ENCODE peak calls at places on chromosome 20, in five cellular contexts. R is choroid plexus epithelial cell, C is neural progenitor cell, T is testis, V is HepG2. Y is an unnamed sample.

GRCh38 chr20:36284751-36285150 is 21.4 kb upstream of the DLGAP4 start:
- DNase-seq in R (no peak), C (no peak), T (no peak), V (no peak), Y (no peak)

GRCh38 chr20:57159193-57159851 is 107.1 kb downstream of the BMP7 start:
- DNase-seq in R (no peak), C (no peak), T (no peak), V (no peak), Y (no peak)

GRCh38 chr20:34401741-34402455 is 38.8 kb downstream of the ITCH start:
- DNase-seq in R (peak), C (no peak), T (no peak), V (peak), Y (no peak)

GRCh38 chr20:35823937-35824336 is 52.1 kb downstream of the PHF20 start:
- DNase-seq in R (peak), C (peak), T (no peak), V (no peak), Y (no peak)

GRCh38 chr20:7499201-7499600 is 441.1 kb downstream of the HAO1 start:
- DNase-seq in R (no peak), C (no peak), T (no peak), V (no peak), Y (no peak)

GRCh38 chr20:53949319-53949839 is 121.0 kb downstream of the BCAS1 start:
- DNase-seq in R (peak), C (no peak), T (no peak), V (no peak), Y (no peak)

GRCh38 chr20:1489328-1489727 is 1.9 kb downstream of the SIRPB2 start:
- DNase-seq in R (no peak), C (no peak), T (no peak), V (no peak), Y (no peak)

GRCh38 chr20:31602779-31603441 is 2.2 kb upstream of the ID1 start:
- DNase-seq in R (peak), C (no peak), T (no peak), V (peak), Y (peak)

GRCh38 chr20:25188218-25188617 is 7.3 kb upstream of the ENTPD6 start:
- DNase-seq in R (no peak), C (no peak), T (no peak), V (no peak), Y (no peak)

GRCh38 chr20:54351371-54352136 is 123.8 kb upstream of the DOK5 start:
- DNase-seq in R (no peak), C (no peak), T (no peak), V (no peak), Y (no peak)

GRCh38 chr20:40970218-40970617 is 58.4 kb upstream of the TOP1 start:
- DNase-seq in R (peak), C (peak), T (no peak), V (no peak), Y (no peak)

GRCh38 chr20:9792674-9793073 is 46.2 kb downstream of the PAK5 start:
- DNase-seq in R (no peak), C (no peak), T (no peak), V (no peak), Y (no peak)

GRCh38 chr20:54452277-54452676 is 23.1 kb upstream of the DOK5 start:
- DNase-seq in R (no peak), C (no peak), T (peak), V (no peak), Y (no peak)

GRCh38 chr20:37670426-37670825 is 23.4 kb upstream of the CTNNBL1 start:
- DNase-seq in R (peak), C (peak), T (peak), V (no peak), Y (no peak)

GRCh38 chr20:62392621-62393164 is 5.8 kb downstream of the RPS21 start:
- DNase-seq in R (no peak), C (no peak), T (no peak), V (no peak), Y (no peak)

GRCh38 chr20:63086421-63087235 is 79.9 kb upstream of the BHLHE23 start:
- DNase-seq in R (no peak), C (no peak), T (peak), V (no peak), Y (peak)

GRCh38 chr20:35757098-35757705 is 14.6 kb upstream of the PHF20 start:
- DNase-seq in R (no peak), C (no peak), T (no peak), V (no peak), Y (no peak)

GRCh38 chr20:38658879-38659612 is 57.4 kb downstream of the ARHGAP40 start:
- DNase-seq in R (peak), C (peak), T (no peak), V (peak), Y (peak)

GRCh38 chr20:19828233-19828632 is 70.2 kb downstream of the RIN2 start:
- DNase-seq in R (peak), C (no peak), T (no peak), V (peak), Y (no peak)

GRCh38 chr20:15802020-15802419 is 771.2 kb downstream of the KIF16B start:
- DNase-seq in R (no peak), C (no peak), T (no peak), V (no peak), Y (no peak)

GRCh38 chr20:15799871-15800270 is 773.4 kb downstream of the KIF16B start:
- DNase-seq in R (peak), C (no peak), T (no peak), V (no peak), Y (no peak)
- H3K4me3 ChIP-seq in R (no peak), C (no peak), T (no peak), V (no peak), Y (no peak)

GRCh38 chr20:21767200-21767738 is 61.8 kb downstream of the PAX1 start:
- DNase-seq in R (no peak), C (no peak), T (peak), V (no peak), Y (no peak)

DNA sequence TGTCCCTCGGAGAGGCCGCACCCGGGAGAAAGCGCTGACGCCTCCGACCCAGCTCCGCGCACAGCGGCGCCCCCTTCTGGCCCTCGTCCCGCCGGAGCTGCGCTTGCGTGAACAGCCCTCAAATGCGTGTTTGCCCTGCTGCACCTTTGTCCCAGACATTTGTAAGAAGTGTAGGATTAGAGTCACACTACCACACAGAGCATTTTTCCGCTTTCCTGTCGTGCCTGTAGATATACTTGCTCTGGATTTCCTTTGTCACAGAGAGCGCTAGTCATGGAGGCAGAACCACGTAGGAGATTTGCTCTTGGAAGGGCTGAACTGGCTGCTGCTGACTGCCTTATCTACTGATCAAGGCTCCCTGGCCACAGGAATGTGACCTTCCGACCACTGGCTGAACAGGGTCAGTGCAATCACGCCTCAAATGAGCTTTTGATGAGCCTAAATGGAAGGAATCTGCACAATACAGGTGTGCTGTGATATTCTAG is 62.3 kb downstream of the PAX1 start:
- DNase-seq in R (no peak), C (peak), T (peak), V (peak), Y (peak)
- TF ChIP-seq CTCF in R (no peak), C (peak), T (no peak), V (peak), Y (peak)

GRCh38 chr20:32965115-32965514 is 39.1 kb downstream of the SUN5 start:
- DNase-seq in R (no peak), C (no peak), T (peak), V (no peak), Y (no peak)
- H3K4me3 ChIP-seq in R (no peak), C (no peak), T (no peak), V (no peak), Y (no peak)

DNA sequence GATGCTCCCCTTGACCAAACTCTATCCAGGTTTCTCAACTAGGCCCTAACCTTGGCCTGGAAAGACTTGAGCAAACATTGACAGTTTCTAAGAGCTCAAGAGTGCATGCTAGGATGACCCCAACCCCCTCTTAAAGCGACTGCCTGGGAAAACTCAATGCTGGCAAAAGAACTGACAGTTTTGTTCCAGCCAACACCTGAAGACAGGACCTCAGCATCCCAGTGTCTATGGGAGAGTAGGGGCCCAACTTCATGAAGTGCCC is 119.9 kb downstream of the ZMYND8 start:
- DNase-seq in R (no peak), C (no peak), T (no peak), V (no peak), Y (no peak)
- TF ChIP-seq CTCF in R (no peak), C (no peak), T (no peak), V (no peak), Y (no peak)

Y was measured in WERI-Rb-1.